ENCODE peak calls at places on chromosomes 16 and 17, in six cellular contexts. V is choroid plexus epithelial cell, H is heart right ventricle, M is small intestine, F is ovary, R is endothelial cell of umbilical vein. D is an unnamed sample.

GRCh38 chr17:33905338-33905800 is 349.7 kb upstream of the CCL2 start:
- DNase-seq in V (no peak), H (no peak), M (no peak), F (no peak), R (no peak), D (no peak)

GRCh38 chr17:64087252-64088005 is 42.5 kb downstream of the ERN1 start:
- DNase-seq in V (no peak), H (no peak), M (no peak), F (no peak), R (no peak), D (no peak)

GRCh38 chr17:54626146-54626703 is 274.4 kb upstream of the TOM1L1 start:
- DNase-seq in V (no peak), H (no peak), M (no peak), F (no peak), R (no peak), D (no peak)

GRCh38 chr17:44911133-44912001 is 3.9 kb downstream of the GFAP start:
- DNase-seq in V (peak; percentile 60), H (peak; percentile 64), M (peak; percentile 62), F (peak; percentile 73), R (peak; percentile 36), D (peak; percentile 32)

GRCh38 chr16:11140466-11140865 is 115.5 kb downstream of the SOCS1 start:
- DNase-seq in V (no peak), H (no peak), M (no peak), F (no peak), R (no peak), D (no peak)

GRCh38 chr16:7605812-7606211 is 273.2 kb downstream of the RBFOX1 start:
- DNase-seq in V (no peak), H (no peak), M (no peak), F (no peak), R (no peak), D (no peak)

GRCh38 chr16:11181889-11182279 is 74.1 kb downstream of the SOCS1 start:
- DNase-seq in V (peak; percentile 26), H (no peak), M (no peak), F (no peak), R (no peak), D (no peak)

GRCh38 chr16:3520398-3520797 is 19.6 kb downstream of the CLUAP1 start:
- DNase-seq in V (peak; percentile 13), H (no peak), M (no peak), F (no peak), R (no peak), D (peak; percentile 38)

GRCh38 chr16:19710991-19711545 is 7.0 kb downstream of the KNOP1 start:
- DNase-seq in V (no peak), H (no peak), M (peak; percentile 21), F (no peak), R (no peak), D (no peak)

GRCh38 chr16:30457743-30458560 is 12.3 kb upstream of the SEPHS2 start:
- DNase-seq in V (no peak), H (no peak), M (no peak), F (no peak), R (no peak), D (no peak)

GRCh38 chr16:50257876-50258275 is 8.5 kb upstream of the ADCY7 start:
- DNase-seq in V (no peak), H (no peak), M (no peak), F (no peak), R (no peak), D (no peak)

GRCh38 chr16:50253511-50253903 is 12.8 kb upstream of the ADCY7 start:
- DNase-seq in V (no peak), H (no peak), M (no peak), F (no peak), R (no peak), D (no peak)

GRCh38 chr16:50252874-50253510 is 13.4 kb upstream of the ADCY7 start:
- DNase-seq in V (no peak), H (no peak), M (no peak), F (no peak), R (no peak), D (no peak)

GRCh38 chr16:50254072-50254471 is 12.3 kb upstream of the ADCY7 start:
- DNase-seq in V (no peak), H (no peak), M (no peak), F (no peak), R (no peak), D (no peak)

DNA sequence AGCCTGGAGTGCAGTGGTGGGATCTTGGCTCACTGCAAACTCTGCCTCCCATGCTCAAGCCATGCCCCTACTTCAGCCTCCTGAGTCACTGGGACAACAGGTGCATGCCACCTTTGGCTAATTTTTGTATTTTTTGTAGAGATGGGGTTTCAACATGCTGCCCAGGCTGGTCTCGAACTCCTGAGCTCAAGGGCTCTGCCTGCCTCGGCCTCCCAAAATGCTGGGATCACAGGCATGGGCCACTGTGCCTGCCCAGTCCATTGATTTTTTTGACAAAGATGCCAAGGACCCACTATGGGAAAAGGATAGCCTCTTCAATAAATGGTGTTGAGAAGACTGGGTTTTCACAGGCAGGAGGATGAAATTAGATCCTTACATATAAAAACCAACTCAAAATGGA is 10.8 kb upstream of the ADCY7 start:
- DNase-seq in V (no peak), H (no peak), M (no peak), F (no peak), R (no peak), D (no peak)
- H3K4me3 ChIP-seq in V (no peak overlapping the region), H (no peak overlapping the region), M (no peak overlapping the region), F (no peak overlapping the region), R (no peak overlapping the region), D (no peak overlapping the region)

GRCh38 chr16:69188716-69189115 is 1.8 kb downstream of the SNTB2 start:
- DNase-seq in V (no peak), H (no peak), M (no peak), F (no peak), R (peak; percentile 54), D (no peak)

GRCh38 chr16:69190598-69190997 is 3.6 kb downstream of the SNTB2 start:
- DNase-seq in V (no peak), H (no peak), M (no peak), F (no peak), R (no peak), D (no peak)

GRCh38 chr16:69187891-69188451 is 1.0 kb downstream of the SNTB2 start:
- DNase-seq in V (no peak), H (peak; percentile 26), M (peak; percentile 51), F (no peak), R (peak; percentile 67), D (peak; percentile 55)

GRCh38 chr16:69191136-69191535 is 4.2 kb downstream of the SNTB2 start:
- DNase-seq in V (no peak), H (no peak), M (no peak), F (no peak), R (no peak), D (no peak)

DNA sequence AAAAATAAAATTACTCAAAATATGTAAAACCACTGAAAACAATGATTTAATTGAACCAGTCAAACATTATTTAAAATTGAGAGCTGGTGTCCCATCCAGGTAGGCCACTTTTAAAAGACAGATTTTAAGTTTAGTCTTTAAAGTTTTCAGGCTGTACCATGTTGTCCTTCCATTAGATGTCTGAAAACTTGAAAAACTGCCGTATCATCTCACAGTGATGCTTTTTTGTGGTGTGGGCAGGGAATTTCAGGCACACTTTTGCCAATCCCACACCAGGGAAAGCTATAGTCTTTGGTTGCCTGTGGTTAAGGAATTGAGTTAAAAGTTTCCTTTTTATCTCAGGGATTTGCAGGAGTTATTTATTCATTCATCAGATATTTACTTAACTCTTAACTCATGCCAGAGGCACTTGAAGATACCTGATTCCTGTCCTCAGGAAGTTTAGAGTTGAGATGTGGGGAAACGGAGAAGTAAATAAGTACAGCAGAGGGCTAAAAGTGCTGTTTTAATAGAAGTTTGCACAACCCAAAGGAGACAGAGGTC is 3.2 kb downstream of the SNTB2 start:
- DNase-seq in V (no peak), H (no peak), M (no peak), F (no peak), R (no peak), D (no peak)
- H3K4me3 ChIP-seq in V (no peak overlapping the region), H (no peak overlapping the region), M (no peak overlapping the region), F (no peak overlapping the region), R (peak overlapping the region; percentile 93), D (no peak overlapping the region)

DNA sequence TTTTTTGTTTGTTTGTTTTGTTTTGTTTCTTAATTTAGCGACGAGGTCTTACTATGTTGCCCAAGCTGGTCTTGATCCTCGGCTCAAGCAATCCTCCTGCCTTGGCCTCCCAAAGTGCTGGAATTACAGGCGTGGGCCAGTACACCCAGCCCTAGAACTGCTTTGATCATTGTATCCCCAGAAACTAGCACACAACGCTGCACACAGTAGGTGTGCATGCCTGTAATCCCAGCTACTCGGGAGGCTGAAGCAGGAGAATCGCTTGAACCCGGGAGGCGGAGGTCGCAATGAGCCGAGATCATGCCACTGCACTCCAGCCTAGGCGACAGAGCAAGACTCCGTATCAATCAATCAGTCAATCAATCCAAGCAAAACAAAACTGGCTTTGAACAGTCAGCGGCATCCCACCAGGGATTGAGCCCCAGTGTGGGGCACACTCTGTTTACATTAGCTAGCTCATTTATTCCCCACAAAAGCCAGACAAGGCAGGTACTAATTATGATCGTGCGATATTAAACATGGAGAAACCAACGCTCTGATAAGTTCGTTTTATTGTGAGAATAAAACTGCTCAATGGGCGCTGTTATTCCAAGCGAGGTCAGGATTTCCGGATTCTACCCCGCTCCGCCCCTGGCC is 553 bp upstream of the VPS4A start:
- DNase-seq in V (no peak), H (no peak), M (no peak), F (peak; percentile 50), R (no peak), D (no peak)
- H3K4me3 ChIP-seq in V (peak overlapping the region; percentile 50), H (peak overlapping the region; percentile 92), M (peak overlapping the region; percentile 39), F (peak overlapping the region; percentile 33), R (peak overlapping the region; percentile 34), D (peak overlapping the region; percentile 38)

GRCh38 chr17:8079291-8080207 is 8.0 kb downstream of the ALOX12B start:
- DNase-seq in V (peak; percentile 49), H (peak; percentile 67), M (peak; percentile 55), F (peak; percentile 84), R (peak; percentile 46), D (peak; percentile 34)

GRCh38 chr17:8080799-8081219 is 6.7 kb downstream of the ALOX12B start:
- DNase-seq in V (no peak), H (no peak), M (no peak), F (no peak), R (no peak), D (no peak)

GRCh38 chr17:8082312-8082711 is 5.2 kb downstream of the ALOX12B start:
- DNase-seq in V (no peak), H (no peak), M (no peak), F (no peak), R (no peak), D (no peak)

GRCh38 chr17:8081876-8082275 is 5.6 kb downstream of the ALOX12B start:
- DNase-seq in V (no peak), H (no peak), M (no peak), F (no peak), R (no peak), D (no peak)

DNA sequence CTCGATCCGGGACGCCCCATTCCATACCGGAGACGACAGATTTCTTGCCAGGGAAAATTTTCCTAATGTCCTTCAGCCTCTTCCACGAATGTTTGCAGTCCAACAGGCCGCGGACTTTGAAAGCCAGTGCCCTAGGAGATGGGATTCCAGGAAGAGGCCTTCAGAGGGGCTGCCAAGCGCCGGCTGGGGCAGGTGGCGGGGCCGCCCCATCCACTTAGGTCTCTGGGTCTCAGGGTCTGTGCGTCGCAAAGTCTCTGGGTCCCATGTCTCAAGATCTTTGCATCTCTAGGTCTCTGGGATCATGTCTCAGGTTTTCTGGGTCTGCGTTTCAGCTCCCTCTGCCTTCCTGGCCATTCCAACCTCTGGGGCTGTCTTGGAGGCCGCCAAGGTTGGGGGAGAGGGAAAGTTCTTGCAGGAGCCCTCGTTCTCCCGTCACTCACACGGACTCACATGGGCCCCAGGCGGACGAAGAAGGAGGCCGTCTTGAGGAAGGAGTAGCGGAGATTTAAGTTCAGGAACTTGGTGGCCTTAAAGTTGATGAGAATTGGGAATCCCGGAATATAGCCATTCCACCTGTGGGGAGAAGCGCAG is 7.2 kb downstream of the ALOX12B start:
- DNase-seq in V (no peak), H (no peak), M (no peak), F (no peak), R (no peak), D (no peak)
- H3K4me3 ChIP-seq in V (peak overlapping the region; percentile 43), H (peak overlapping the region; percentile 43), M (peak overlapping the region; percentile 43), F (peak overlapping the region; percentile 37), R (no peak overlapping the region), D (no peak overlapping the region)

D was measured in astrocyte of the spinal cord.